ENCODE peak calls at places on chromosomes 1 and 21, in eight cellular contexts. G, L, F, E, Z, Y, D and J are unnamed samples.

GRCh38 chr1:171107257-171107940 is 16.7 kb downstream of the FMO3 start:
- DNase-seq in D (no peak), F (no peak), E (no peak), Y (no peak), Z (no peak), G (no peak), L (no peak), J (no peak)

GRCh38 chr1:110060034-110060661 is 10.3 kb downstream of the ALX3 start:
- DNase-seq in L (no peak), Z (peak), Y (peak), D (no peak), G (no peak), F (peak), E (peak), J (no peak)

GRCh38 chr1:33792216-33792615 is 71.7 kb upstream of the HMGB4 start:
- DNase-seq in L (no peak), E (no peak), G (no peak), Z (no peak), Y (no peak), D (no peak), F (no peak), J (no peak)

GRCh38 chr1:50426702-50427085 is 3.5 kb upstream of the DMRTA2 start:
- DNase-seq in G (no peak), E (no peak), F (no peak), D (no peak), Z (no peak), L (peak), Y (no peak), J (no peak)

GRCh38 chr21:26583737-26584136 is 10.7 kb upstream of the CYYR1 start:
- DNase-seq in E (no peak), L (no peak), D (no peak), Z (no peak), G (no peak), Y (no peak), F (no peak), J (no peak)

GRCh38 chr21:36246080-36246631 is 73.8 kb upstream of the MORC3 start:
- DNase-seq in E (peak), Z (no peak), D (no peak), L (no peak), F (peak), Y (no peak), G (no peak), J (no peak)

GRCh38 chr1:235030919-235031596 is 97.6 kb downstream of the TOMM20 start:
- DNase-seq in L (no peak), E (no peak), F (no peak), Y (no peak), G (no peak), D (no peak), Z (no peak), J (peak)

GRCh38 chr1:236603896-236604217 is 459 bp downstream of the HEATR1 start:
- DNase-seq in E (no peak), G (no peak), Y (no peak), D (no peak), Z (peak), F (no peak), L (no peak), J (no peak)

GRCh38 chr1:190633488-190633887 is 155.8 kb upstream of the BRINP3 start:
- DNase-seq in Z (no peak), Y (no peak), L (no peak), D (no peak), F (no peak), E (no peak), G (no peak), J (no peak)

GRCh38 chr21:29777155-29777554 is 162.6 kb downstream of the GRIK1 start:
- DNase-seq in Y (no peak), L (no peak), D (no peak), Z (no peak), G (no peak), E (no peak), F (no peak), J (no peak)

GRCh38 chr1:234276389-234276788 is 96.9 kb upstream of the COA6 start:
- DNase-seq in E (no peak), G (no peak), D (no peak), L (no peak), Y (no peak), Z (no peak), F (no peak), J (no peak)

GRCh38 chr1:51310871-51311613 is 19.3 kb downstream of the TTC39A start:
- DNase-seq in G (no peak), Y (no peak), F (no peak), L (no peak), Z (peak), E (no peak), D (no peak), J (peak)

GRCh38 chr21:38733973-38734546 is 71.7 kb upstream of the ETS2 start:
- DNase-seq in Y (peak), G (peak), F (peak), E (peak), L (peak), Z (peak), D (peak), J (peak)
- TF ChIP-seq POLR2AphosphoS5 in Y (no peak), G (no peak), F (peak), E (peak), L (peak), Z (no peak), D (peak), J (peak)

GRCh38 chr1:42330215-42330614 is 4.8 kb downstream of the FOXJ3 start:
- DNase-seq in D (no peak), E (no peak), L (no peak), Y (no peak), F (no peak), G (no peak), Z (no peak), J (no peak)

GRCh38 chr1:42335050-42335808 is at the start of gene FOXJ3:
- DNase-seq in E (peak), Z (peak), D (peak), G (peak), Y (peak), F (peak), L (peak), J (peak)

GRCh38 chr1:42333662-42334239 is 1.3 kb downstream of the FOXJ3 start:
- DNase-seq in L (no peak), D (no peak), G (peak), F (no peak), Y (no peak), Z (no peak), E (no peak), J (no peak)

GRCh38 chr1:42334240-42335049 is 590 bp downstream of the FOXJ3 start:
- DNase-seq in D (peak), Z (no peak), E (peak), Y (peak), G (no peak), F (peak), L (no peak), J (peak)

GRCh38 chr1:42332877-42333276 is 2.2 kb downstream of the FOXJ3 start:
- DNase-seq in F (no peak), E (no peak), D (no peak), G (no peak), Z (no peak), L (no peak), Y (no peak), J (no peak)
- H3K27ac ChIP-seq in F (no peak), E (no peak), D (no peak), G (peak), Z (no peak), L (no peak), Y (no peak), J (no peak)

GRCh38 chr1:88655685-88656299 is 28.3 kb upstream of the PKN2 start:
- DNase-seq in Z (peak), D (no peak), G (no peak), L (no peak), F (no peak), Y (peak), E (no peak), J (no peak)
- TF ChIP-seq EP300 in Z (no peak), D (no peak), G (no peak), L (no peak), F (no peak), Y (no peak), E (no peak), J (no peak)

DNA sequence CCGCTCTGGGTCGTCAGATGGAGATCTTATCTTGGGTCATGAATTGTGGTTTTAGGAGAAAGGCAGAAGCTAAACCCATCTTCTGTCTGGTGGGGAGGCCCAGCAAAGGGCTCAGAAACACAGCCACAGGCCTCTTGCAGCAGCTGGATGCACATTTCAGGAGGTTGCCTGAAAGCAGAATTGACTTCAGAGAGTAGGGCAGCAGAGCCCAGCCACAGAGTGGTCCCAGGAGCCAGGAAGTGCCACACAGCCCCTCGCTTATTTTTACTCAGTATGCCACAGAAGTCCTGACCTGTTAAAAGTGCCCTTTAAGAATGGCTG is 8.3 kb upstream of the RIPK4 start:
- DNase-seq in Y (no peak), D (no peak), E (no peak), G (no peak), F (no peak), L (no peak), Z (no peak), J (no peak)
- TF ChIP-seq POLR2AphosphoS5 in Y (no peak), D (no peak), E (no peak), G (no peak), F (no peak), L (no peak), Z (no peak), J (no peak)

GRCh38 chr1:99963041-99963795 is 6.6 kb upstream of the SLC35A3 start:
- DNase-seq in Z (no peak), E (no peak), F (no peak), Y (no peak), L (no peak), D (no peak), G (no peak), J (no peak)
- H3K27ac ChIP-seq in Z (no peak), E (no peak), F (no peak), Y (no peak), L (no peak), D (no peak), G (no peak), J (no peak)

GRCh38 chr1:117600966-117601365 is 4.9 kb upstream of the TENT5C start:
- DNase-seq in F (no peak), Y (no peak), Z (no peak), L (no peak), G (no peak), D (peak), E (no peak), J (no peak)
- TF ChIP-seq EP300 in F (no peak), Y (no peak), Z (no peak), L (no peak), G (no peak), D (no peak), E (no peak), J (no peak)

DNA sequence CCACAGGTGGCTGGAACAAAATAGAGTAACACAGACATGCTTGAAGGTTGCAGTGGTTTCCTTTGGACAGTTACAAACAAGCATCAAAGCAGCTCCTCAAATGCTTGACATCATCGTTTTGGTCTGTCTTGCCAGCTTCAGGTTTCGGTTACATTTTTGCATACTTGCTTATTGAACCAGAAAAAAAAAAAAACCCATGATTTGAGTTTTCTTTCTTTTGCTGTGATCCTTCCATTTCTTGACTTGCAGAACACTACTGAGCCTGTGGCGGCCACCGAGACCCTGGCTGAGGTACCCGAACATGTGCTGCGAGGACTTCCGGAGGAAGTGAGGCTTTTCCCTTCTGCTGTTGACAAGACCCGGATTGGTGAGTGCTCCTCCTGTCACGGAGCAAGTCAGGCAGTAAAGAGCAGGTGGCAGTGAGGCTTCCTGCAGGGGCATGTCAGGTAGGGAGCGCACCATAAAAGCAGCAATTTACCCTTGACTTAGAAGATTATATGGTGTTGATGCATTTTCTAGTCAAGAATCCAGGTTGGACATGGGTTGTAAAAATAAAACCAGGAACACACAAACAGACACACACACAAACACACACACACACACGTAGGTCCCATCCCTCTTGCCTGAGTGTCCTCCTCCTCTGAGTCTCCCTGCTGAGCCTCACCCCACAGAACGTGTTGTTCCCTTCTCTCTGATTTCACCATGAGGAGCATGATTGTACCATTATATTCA is 30.9 kb downstream of the PRDM2 start:
- DNase-seq in D (no peak), L (no peak), G (peak), Y (no peak), E (peak), Z (no peak), F (peak), J (no peak)
- TF ChIP-seq POLR2AphosphoS5 in D (no peak), L (no peak), G (peak), Y (no peak), E (no peak), Z (no peak), F (peak), J (no peak)

GRCh38 chr1:61004269-61005003 is 77.9 kb upstream of the NFIA start:
- DNase-seq in F (no peak), Y (no peak), L (no peak), G (no peak), D (no peak), E (no peak), Z (no peak), J (no peak)
- H3K27ac ChIP-seq in F (no peak), Y (no peak), L (no peak), G (no peak), D (no peak), E (no peak), Z (no peak), J (no peak)

DNA sequence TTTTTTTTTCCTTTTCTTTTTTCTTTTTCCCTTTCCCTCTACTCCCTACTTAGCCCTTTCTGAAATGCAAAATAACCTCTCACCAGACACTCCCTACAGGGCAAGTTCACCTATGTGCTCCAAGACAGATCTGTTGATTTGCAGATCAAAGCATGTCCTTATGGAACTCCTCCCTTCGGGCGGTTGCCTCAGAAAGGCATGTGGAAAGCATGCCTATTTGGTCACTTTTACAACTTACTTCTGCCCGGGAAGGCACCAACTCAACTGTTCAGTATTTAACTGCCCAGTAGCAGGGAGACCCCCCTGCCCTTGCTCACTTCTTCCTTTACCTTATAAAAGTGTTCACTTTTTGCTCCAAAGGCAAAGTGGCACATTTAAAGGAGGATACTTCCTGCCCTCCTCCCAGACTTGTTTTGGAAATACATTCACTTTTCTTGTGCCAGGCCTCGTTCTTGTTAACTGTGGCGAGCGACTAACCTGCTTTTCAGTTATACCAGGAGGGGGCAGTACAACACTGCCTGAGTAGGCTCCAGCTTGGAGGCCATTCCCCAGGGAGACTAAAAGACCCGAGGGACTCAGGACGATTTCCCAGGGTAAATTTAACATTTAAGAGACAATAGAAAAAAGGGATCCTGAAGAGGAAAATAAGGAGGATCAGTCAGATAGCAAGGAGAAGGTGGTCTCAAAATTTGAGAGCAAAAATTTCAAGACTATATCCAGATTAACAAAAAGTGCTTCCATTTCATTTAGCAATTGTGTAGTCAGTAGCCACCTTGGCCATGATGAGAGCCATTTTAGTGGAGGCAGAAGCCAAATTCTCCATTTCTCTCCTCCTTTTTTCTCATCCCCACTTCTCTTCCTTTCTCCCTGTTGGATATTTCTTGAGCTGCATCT is 12.3 kb upstream of the SLAMF7 start:
- DNase-seq in L (no peak), Z (peak), D (no peak), E (peak), F (peak), Y (peak), G (no peak), J (no peak)
- TF ChIP-seq EP300 in L (no peak), Z (no peak), D (no peak), E (no peak), F (no peak), Y (no peak), G (no peak), J (no peak)